ENCODE peak calls at places on chromosome 10, in six cellular contexts. F, K, V, N, T and R are unnamed samples.

GRCh38 chr10:112141297-112141696 is 42.3 kb downstream of the GPAM start:
- DNase-seq in F (no peak), K (no peak), V (no peak), N (no peak), T (no peak), R (no peak)

GRCh38 chr10:63547628-63548356 is 26.6 kb downstream of the REEP3 start:
- DNase-seq in F (no peak), K (peak), V (no peak), N (no peak), T (no peak), R (no peak)

GRCh38 chr10:78260141-78260540 is 226.5 kb downstream of the RPS24 start:
- DNase-seq in F (peak), K (no peak), V (no peak), N (peak), T (no peak), R (no peak)

GRCh38 chr10:99331207-99331803 is 2.1 kb downstream of the CNNM1 start:
- DNase-seq in F (peak), K (peak), V (no peak), N (peak), T (no peak), R (no peak)

GRCh38 chr10:12077580-12078180 is 8.9 kb downstream of the DHTKD1 start:
- DNase-seq in F (no peak), K (no peak), V (no peak), N (no peak), T (no peak), R (no peak)

GRCh38 chr10:13536674-13537366 is 8.0 kb upstream of the BEND7 start:
- DNase-seq in F (peak), K (peak), V (peak), N (peak), T (peak), R (no peak)

GRCh38 chr10:86225098-86225782 is 141.4 kb downstream of the GRID1 start:
- DNase-seq in F (no peak), K (peak), V (no peak), N (no peak), T (no peak), R (no peak)

GRCh38 chr10:122033224-122033926 is 44.4 kb downstream of the TACC2 start:
- DNase-seq in F (no peak), K (no peak), V (no peak), N (no peak), T (no peak), R (no peak)

GRCh38 chr10:57049096-57049495 is 688.0 kb upstream of the ZWINT start:
- DNase-seq in F (no peak), K (no peak), V (no peak), N (no peak), T (no peak), R (no peak)

GRCh38 chr10:116215651-116216050 is 57.4 kb downstream of the GFRA1 start:
- DNase-seq in F (no peak), K (no peak), V (no peak), N (no peak), T (no peak), R (no peak)

GRCh38 chr10:102660891-102661613 is 16.8 kb downstream of the TRIM8 start:
- DNase-seq in F (peak), K (peak), V (no peak), N (peak), T (peak), R (no peak)

GRCh38 chr10:69639291-69640195 is 9.5 kb downstream of the FAM241B start:
- DNase-seq in F (peak), K (peak), V (peak), N (peak), T (peak), R (peak)

GRCh38 chr10:119518176-119518575 is 24.3 kb downstream of the RGS10 start:
- DNase-seq in F (no peak), K (no peak), V (no peak), N (no peak), T (no peak), R (no peak)

GRCh38 chr10:128007971-128008370 is 101.1 kb downstream of the PTPRE start:
- DNase-seq in F (no peak), K (no peak), V (no peak), N (no peak), T (no peak), R (no peak)

GRCh38 chr10:121182219-121182618 is 331.1 kb downstream of the WDR11 start:
- DNase-seq in F (no peak), K (no peak), V (no peak), N (no peak), T (no peak), R (no peak)

GRCh38 chr10:129844191-129844590 is 119.9 kb downstream of the EBF3 start:
- DNase-seq in F (no peak), K (no peak), V (no peak), N (no peak), T (no peak), R (no peak)

GRCh38 chr10:72056113-72056512 is 32.2 kb downstream of the SPOCK2 start:
- DNase-seq in F (no peak), K (no peak), V (no peak), N (no peak), T (no peak), R (no peak)

GRCh38 chr10:105733919-105734318 is 1092.8 kb downstream of the SORCS3 start:
- DNase-seq in F (no peak), K (no peak), V (no peak), N (no peak), T (no peak), R (no peak)

GRCh38 chr10:13743101-13743693 is 156.4 kb downstream of the PRPF18 start:
- DNase-seq in F (no peak), K (no peak), V (no peak), N (peak), T (no peak), R (no peak)

GRCh38 chr10:70729763-70730357 is 55.3 kb downstream of the TBATA start:
- DNase-seq in F (no peak), K (no peak), V (no peak), N (peak), T (no peak), R (no peak)

DNA sequence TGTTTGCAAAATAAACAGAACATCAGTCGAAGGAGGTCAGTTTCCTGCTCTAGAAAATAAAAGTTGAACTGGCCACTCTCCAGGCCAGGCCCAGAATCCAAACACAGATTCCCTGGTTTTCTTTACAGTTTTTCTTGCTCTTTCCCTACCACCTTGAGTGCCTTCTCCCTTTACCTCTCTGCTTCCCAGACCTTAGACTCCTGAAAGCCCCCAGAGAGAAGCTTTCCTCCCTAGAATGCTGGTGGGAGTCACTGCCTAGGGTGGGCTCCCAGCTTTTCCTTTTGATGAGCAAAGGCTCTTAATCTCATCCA is 6.1 kb downstream of the DNTT start:
- DNase-seq in F (no peak), K (no peak), V (no peak), N (no peak), T (no peak), R (no peak)
- H3K4me3 ChIP-seq in F (no peak), K (no peak), V (no peak), N (no peak), T (no peak), R (no peak)

GRCh38 chr10:91772461-91772860 is 25.8 kb upstream of the TNKS2 start:
- DNase-seq in F (no peak), K (no peak), V (no peak), N (no peak), T (no peak), R (no peak)
- H3K9ac ChIP-seq in F (no peak), K (no peak), V (no peak), N (no peak), T (no peak), R (no peak)

DNA sequence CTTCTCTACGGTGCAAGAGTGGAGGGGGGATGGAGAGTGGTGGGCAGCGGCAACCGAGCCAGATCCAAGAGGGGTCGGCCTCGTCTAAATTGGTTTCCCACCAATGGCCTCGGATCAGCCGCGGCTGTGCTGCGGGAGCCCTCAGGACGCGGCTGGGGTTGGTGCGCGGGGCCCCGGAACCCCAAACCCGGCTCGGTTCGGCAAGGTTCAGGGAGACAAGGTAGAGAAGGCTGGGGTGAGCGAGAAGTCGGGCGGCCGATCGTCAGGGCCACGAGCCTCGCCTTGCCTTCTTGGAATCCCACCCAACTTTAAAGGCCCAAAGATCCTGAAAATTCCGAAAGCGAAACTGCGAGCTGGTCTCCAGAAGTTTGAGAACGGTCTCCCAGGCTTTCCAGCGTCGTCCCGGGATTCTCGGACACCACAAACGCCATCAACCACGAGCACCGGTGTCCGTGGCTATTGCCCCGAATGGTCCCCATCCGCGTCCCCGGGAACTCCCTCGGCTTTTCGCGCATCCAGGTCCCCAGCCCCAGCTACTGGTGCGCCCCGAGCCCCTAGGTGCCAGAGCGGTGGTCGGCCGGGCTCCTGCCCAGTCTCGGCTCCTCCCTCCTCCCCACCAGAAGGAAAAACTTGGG is 3.3 kb downstream of the SFMBT2 start:
- DNase-seq in F (no peak), K (peak), V (no peak), N (peak), T (peak), R (no peak)
- H3K4me3 ChIP-seq in F (no peak), K (peak), V (peak), N (no peak), T (peak), R (no peak)

GRCh38 chr10:44983066-44983894 is 4.7 kb upstream of the DEPP1 start:
- DNase-seq in F (no peak), K (no peak), V (no peak), N (no peak), T (no peak), R (no peak)
- H3K9ac ChIP-seq in F (no peak), K (no peak), V (no peak), N (no peak), T (no peak), R (no peak)

GRCh38 chr10:67072654-67073053 is 146.8 kb downstream of the LRRTM3 start:
- DNase-seq in F (no peak), K (no peak), V (no peak), N (no peak), T (no peak), R (no peak)
- H3K4me3 ChIP-seq in F (no peak), K (no peak), V (no peak), N (no peak), T (no peak), R (no peak)

GRCh38 chr10:49066944-49067730 is 48.2 kb downstream of the VSTM4 start:
- DNase-seq in F (no peak), K (no peak), V (no peak), N (no peak), T (peak), R (no peak)
- H3K9ac ChIP-seq in F (no peak), K (no peak), V (no peak), N (no peak), T (no peak), R (no peak)

GRCh38 chr10:93063217-93063976 is 2.8 kb downstream of the CYP26C1 start:
- DNase-seq in F (no peak), K (no peak), V (no peak), N (no peak), T (no peak), R (no peak)

GRCh38 chr10:93060887-93061593 is 442 bp downstream of the CYP26C1 start:
- DNase-seq in F (no peak), K (no peak), V (no peak), N (no peak), T (no peak), R (no peak)

GRCh38 chr10:93063977-93064660 is 3.5 kb downstream of the CYP26C1 start:
- DNase-seq in F (no peak), K (no peak), V (no peak), N (no peak), T (no peak), R (no peak)

GRCh38 chr10:93061594-93062498 is 1.2 kb downstream of the CYP26C1 start:
- DNase-seq in F (no peak), K (peak), V (no peak), N (no peak), T (no peak), R (no peak)

DNA sequence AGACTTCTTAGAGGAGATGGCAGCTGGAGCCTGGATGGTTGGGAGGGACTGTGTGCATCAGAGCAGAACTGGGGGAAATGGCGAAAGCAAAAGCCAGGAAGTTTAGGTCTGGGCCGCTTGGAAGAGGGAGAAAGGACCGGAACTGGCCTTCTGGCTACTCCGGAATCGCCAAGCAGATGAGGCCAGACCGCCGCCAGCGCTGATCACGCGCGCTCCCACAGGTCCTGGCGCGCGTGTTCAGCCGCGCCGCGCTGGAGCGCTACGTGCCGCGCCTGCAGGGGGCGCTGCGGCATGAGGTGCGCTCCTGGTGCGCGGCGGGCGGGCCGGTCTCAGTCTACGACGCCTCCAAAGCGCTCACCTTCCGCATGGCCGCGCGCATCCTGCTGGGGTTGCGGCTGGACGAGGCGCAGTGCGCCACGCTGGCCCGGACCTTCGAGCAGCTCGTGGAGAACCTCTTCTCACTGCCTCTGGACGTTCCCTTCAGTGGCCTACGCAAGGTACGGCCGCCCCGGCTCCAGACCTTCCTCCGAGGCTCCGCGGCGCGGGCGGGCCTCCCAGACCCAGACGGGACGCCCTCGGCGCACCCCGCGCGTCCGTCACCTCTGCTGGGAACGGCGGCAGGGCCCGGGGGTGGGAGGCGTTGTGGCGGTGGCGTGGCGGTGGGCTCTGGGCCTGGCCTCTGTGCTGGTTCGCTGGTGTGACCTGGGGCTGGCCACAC is 2.1 kb downstream of the CYP26C1 start:
- DNase-seq in F (no peak), K (peak), V (no peak), N (peak), T (peak), R (no peak)
- H3K4me3 ChIP-seq in F (no peak), K (peak), V (peak), N (peak), T (peak), R (no peak)

DNA sequence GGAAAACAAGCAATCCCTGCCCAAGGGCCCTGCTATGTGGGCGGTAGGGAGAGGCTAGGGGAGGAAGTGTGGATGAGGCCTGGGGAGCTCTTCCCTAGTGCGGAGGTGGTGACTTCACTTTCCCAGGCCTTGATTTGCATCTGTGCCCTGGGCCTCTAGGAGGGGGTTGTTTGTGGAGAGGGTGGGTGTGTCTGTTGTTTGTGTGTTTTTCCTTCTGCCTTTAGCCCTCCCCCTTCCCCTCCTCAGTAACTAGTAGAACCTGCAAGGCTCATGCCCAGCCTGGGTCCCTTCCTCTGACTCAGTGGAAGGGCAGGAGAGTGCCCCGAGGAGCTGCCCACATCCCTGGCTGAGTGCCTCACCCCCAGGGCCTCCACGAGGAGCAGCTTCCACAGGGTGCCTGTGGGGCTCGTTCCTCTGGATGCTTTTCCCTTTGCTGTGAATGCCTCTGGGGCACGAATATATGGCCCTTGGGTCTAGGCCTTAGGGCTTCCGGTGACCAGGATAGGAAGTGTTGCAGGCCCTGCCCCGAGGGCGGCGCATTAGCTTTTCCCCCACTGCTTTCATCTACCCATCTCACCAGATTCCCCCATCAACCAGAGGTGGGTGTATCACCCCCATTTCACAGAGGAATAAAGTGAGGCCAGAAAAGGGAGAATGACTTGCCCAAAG is 89.4 kb upstream of the DUSP5 start:
- DNase-seq in F (no peak), K (peak), V (no peak), N (no peak), T (no peak), R (no peak)
- H3K9ac ChIP-seq in F (no peak), K (peak), V (no peak), N (no peak), T (no peak), R (no peak)